ENCODE peak calls at places on chromosomes 1 and 21, in six cellular contexts. J is T follicular helper cell, Z is T-helper 9 cell, Y is COR-L47, C is body of pancreas, S is mucosa of descending colon. Q is an unnamed sample.

GRCh38 chr1:155003766-155004351 is 1.3 kb downstream of the ZBTB7B start:
- DNase-seq in C (peak), Z (no peak), J (no peak), S (peak), Y (peak), Q (no peak)

GRCh38 chr1:190754769-190755168 is 277.1 kb upstream of the BRINP3 start:
- DNase-seq in J (no peak), Y (peak), S (no peak), Z (no peak), C (no peak), Q (no peak)

GRCh38 chr1:232579958-232580705 is 49.8 kb downstream of the SIPA1L2 start:
- DNase-seq in J (no peak), C (no peak), Y (no peak), S (no peak), Z (no peak), Q (no peak)

GRCh38 chr1:61956774-61957173 is 214.5 kb downstream of the PATJ start:
- DNase-seq in C (no peak), S (no peak), J (no peak), Y (no peak), Z (no peak), Q (no peak)

GRCh38 chr1:42784547-42784945 is 245 bp upstream of the TMEM269 start:
- DNase-seq in J (no peak), C (no peak), Y (no peak), S (no peak), Z (no peak), Q (no peak)

GRCh38 chr1:99456536-99456935 is 189.4 kb upstream of the PALMD start:
- DNase-seq in J (no peak), Y (no peak), S (no peak), C (no peak), Z (no peak), Q (no peak)

GRCh38 chr1:183807549-183808168 is 2.7 kb downstream of the RGL1 start:
- DNase-seq in J (no peak), S (peak), Z (no peak), Y (no peak), C (peak), Q (no peak)

GRCh38 chr21:36122977-36123376 is 11.9 kb upstream of the CBR3 start:
- DNase-seq in S (no peak), C (no peak), Z (no peak), Y (no peak), J (no peak), Q (no peak)

GRCh38 chr1:79059361-79059760 is 52.8 kb upstream of the ADGRL4 start:
- DNase-seq in C (no peak), Z (no peak), J (no peak), Y (no peak), S (no peak), Q (no peak)

GRCh38 chr1:183831336-183831735 is 26.4 kb downstream of the RGL1 start:
- DNase-seq in J (no peak), C (no peak), Y (no peak), S (no peak), Z (no peak), Q (no peak)

GRCh38 chr1:203573730-203574129 is 52.9 kb upstream of the ATP2B4 start:
- DNase-seq in Y (no peak), Z (no peak), J (no peak), S (no peak), C (no peak), Q (no peak)

GRCh38 chr1:38919075-38919474 is 22.6 kb downstream of the RHBDL2 start:
- DNase-seq in J (no peak), Y (no peak), S (no peak), C (peak), Z (no peak), Q (no peak)

GRCh38 chr1:214316597-214316996 is 35.6 kb downstream of the SMYD2 start:
- DNase-seq in S (no peak), J (no peak), C (peak), Y (no peak), Z (no peak), Q (no peak)

GRCh38 chr21:35239811-35240219 is 190.7 kb upstream of the RUNX1 start:
- DNase-seq in S (no peak), C (no peak), Y (peak), J (no peak), Z (no peak), Q (no peak)

GRCh38 chr1:6205849-6206845 is at the start of gene RNF207:
- DNase-seq in J (peak), S (peak), Y (no peak), Z (peak), C (peak), Q (peak)

GRCh38 chr1:151399890-151400235 is 490 bp downstream of the PSMB4 start:
- DNase-seq in C (peak), J (no peak), S (peak), Y (peak), Z (no peak), Q (no peak)

GRCh38 chr1:230519246-230519645 is 93.1 kb upstream of the PGBD5 start:
- DNase-seq in S (no peak), Z (no peak), J (no peak), Y (no peak), C (no peak), Q (no peak)

GRCh38 chr1:17308593-17308992 is 596 bp downstream of the PADI4 start:
- DNase-seq in J (no peak), Y (no peak), S (no peak), C (no peak), Z (no peak), Q (no peak)

GRCh38 chr1:60160141-60160540 is 86.6 kb upstream of the C1orf87 start:
- DNase-seq in Y (no peak), Z (no peak), S (no peak), J (no peak), C (no peak), Q (no peak)

GRCh38 chr1:205879974-205880373 is 30.0 kb upstream of the PM20D1 start:
- DNase-seq in Z (no peak), Y (no peak), S (no peak), C (no peak), J (no peak), Q (no peak)